ENCODE peak calls at places on chromosomes 11 and 22, in seven cellular contexts. Y is MM.1S, B is astrocyte, D is neural progenitor cell, Z is colonic mucosa, X is IMR-90, K is PC-3. R is an unnamed sample.

GRCh38 chr22:24335529-24335928 is 64.9 kb downstream of the SPECC1L start:
- DNase-seq in Y (no peak), B (no peak), D (no peak), Z (no peak), X (no peak), K (no peak), R (no peak)

GRCh38 chr11:119671561-119672015 is 57.4 kb downstream of the NECTIN1 start:
- DNase-seq in Y (no peak), B (peak; percentile 10), D (peak; percentile 24), Z (no peak), X (peak; percentile 55), K (no peak), R (no peak)

GRCh38 chr22:29695129-29695926 is 24.5 kb upstream of the CABP7 start:
- DNase-seq in Y (no peak), B (no peak), D (no peak), Z (no peak), X (no peak), K (no peak), R (peak; percentile 30)

GRCh38 chr11:116384876-116385275 is 387.9 kb downstream of the BUD13 start:
- DNase-seq in Y (no peak), B (no peak), D (no peak), Z (no peak), X (no peak), K (no peak), R (no peak)

GRCh38 chr22:17788023-17788330 is 13.7 kb upstream of the BID start:
- DNase-seq in Y (no peak), B (no peak), D (no peak), Z (no peak), X (no peak), K (no peak), R (no peak)

GRCh38 chr11:101860694-101861371 is 54.0 kb upstream of the CEP126 start:
- DNase-seq in Y (peak; percentile 62), B (peak; percentile 39), D (peak; percentile 78), Z (peak; percentile 44), X (peak; percentile 76), K (peak; percentile 90), R (no peak)

GRCh38 chr11:114832532-114833125 is 154.3 kb downstream of the NXPE2 start:
- DNase-seq in Y (no peak), B (no peak), D (no peak), Z (no peak), X (no peak), K (no peak), R (no peak)

GRCh38 chr11:78110351-78110750 is 29.1 kb downstream of the ALG8 start:
- DNase-seq in Y (no peak), B (no peak), D (no peak), Z (no peak), X (peak; percentile 82), K (no peak), R (no peak)

GRCh38 chr11:96318399-96318798 is 24.6 kb downstream of the MAML2 start:
- DNase-seq in Y (no peak), B (no peak), D (no peak), Z (no peak), X (no peak), K (no peak), R (no peak)

GRCh38 chr22:43182726-43183125 is 4.2 kb downstream of the TTLL12 start:
- DNase-seq in Y (no peak), B (no peak), D (no peak), Z (no peak), X (no peak), K (no peak), R (no peak)

GRCh38 chr22:38436629-38437395 is 18.2 kb downstream of the KCNJ4 start:
- DNase-seq in Y (no peak), B (no peak), D (no peak), Z (no peak), X (no peak), K (no peak), R (no peak)
- H3K27ac ChIP-seq in Y (no peak overlapping the region), B (no peak overlapping the region), D (no peak overlapping the region), Z (no peak overlapping the region), X (no peak overlapping the region), K (no peak overlapping the region), R (no peak overlapping the region)

DNA sequence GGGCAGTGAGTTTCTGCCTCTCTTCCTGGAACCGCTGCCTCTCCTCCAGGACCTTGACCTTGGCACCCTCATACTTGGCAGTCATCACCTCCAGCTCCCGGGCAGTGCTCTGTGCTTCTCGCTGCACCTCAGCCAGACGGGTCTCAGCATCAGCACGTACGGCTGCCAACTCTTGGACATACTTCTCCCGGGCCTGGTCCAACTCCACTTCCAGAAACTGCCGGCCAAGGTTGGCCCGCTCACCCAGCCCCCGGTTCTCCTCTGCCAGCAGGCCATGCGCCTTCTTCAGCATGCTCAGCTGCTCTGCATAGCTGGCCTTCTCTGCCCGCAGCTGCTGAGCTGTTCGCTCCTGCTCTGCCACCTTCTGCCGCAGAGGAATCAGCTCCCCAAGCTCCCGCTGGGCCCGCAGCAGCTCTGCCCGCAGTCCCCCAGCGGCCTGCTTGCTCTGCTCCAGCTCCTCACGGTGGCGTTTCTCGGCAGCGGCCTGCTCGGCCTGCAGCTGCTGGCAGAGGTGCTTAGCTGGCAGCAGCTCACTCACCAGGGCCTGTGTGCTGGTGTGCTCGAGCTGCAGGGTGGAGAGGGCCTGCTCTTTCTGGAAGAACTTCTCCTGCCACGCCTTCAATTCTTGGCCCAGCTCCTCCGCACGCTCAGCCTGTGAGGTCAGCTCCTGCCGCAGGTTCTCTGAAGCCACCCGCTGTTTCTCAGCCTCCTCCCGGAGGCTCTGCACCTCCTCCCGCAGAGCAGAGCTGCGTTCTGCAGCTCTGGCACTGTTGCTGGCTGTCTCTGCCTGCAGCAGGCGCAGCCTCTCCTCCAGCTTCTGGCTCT is 14.4 kb downstream of the IL18BP start:
- DNase-seq in Y (no peak), B (peak; percentile 91), D (no peak), Z (no peak), X (peak; percentile 17), K (peak; percentile 39), R (peak; percentile 50)
- H3K9ac ChIP-seq in Y (no peak overlapping the region), B (peak overlapping the region; percentile 12), D (no peak overlapping the region), Z (no peak overlapping the region), X (no peak overlapping the region), K (no peak overlapping the region), R (no peak overlapping the region)

DNA sequence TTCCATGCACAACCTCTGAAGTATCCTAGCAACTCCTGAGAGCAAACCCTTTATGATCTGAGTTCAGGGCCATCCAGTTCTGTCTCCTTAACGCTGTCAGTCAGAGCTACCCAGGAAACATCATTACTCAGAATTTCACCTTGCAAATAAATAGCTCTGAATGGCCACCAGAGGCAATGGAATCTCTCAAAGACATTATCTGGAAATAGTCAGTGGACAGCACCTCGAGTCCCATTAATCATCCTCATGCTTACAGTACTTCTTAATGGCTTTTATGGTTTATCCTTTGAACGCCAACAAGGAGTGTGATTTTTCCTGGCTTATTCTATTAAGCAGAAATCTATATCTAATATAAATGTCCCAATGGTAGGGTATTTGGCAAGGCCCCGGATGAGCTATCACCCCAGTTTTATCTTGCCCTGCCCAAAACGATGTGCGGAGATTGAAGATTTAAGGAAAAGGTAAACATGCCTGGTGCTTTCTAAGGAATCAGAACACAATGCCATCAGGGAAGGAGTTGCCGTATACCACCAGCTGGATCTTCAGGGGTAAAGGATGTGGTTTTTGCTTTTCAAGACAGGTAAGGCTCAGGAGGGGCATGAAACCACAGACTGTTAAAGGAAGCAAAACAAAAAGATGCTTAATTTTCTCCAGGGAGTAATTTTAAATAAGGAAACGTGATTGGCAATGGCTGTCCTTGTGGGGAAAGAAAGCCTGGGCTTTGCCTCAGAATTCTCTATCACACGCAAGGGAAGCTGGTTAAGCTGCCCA is 655.8 kb downstream of the OPCML start:
- DNase-seq in Y (no peak), B (peak; percentile 68), D (no peak), Z (no peak), X (no peak), K (no peak), R (no peak)
- TF ChIP-seq CTCF in Y (no peak), B (peak; percentile 19), D (no peak), Z (no peak), X (no peak), K (no peak), R (no peak)

GRCh38 chr11:27497284-27497866 is 9.2 kb downstream of the LIN7C start:
- DNase-seq in Y (peak; percentile 41), B (peak; percentile 18), D (no peak), Z (no peak), X (peak; percentile 27), K (peak; percentile 62), R (no peak)
- H3K27ac ChIP-seq in Y (no peak overlapping the region), B (no peak overlapping the region), D (no peak overlapping the region), Z (no peak overlapping the region), X (no peak overlapping the region), K (no peak overlapping the region), R (no peak overlapping the region)

DNA sequence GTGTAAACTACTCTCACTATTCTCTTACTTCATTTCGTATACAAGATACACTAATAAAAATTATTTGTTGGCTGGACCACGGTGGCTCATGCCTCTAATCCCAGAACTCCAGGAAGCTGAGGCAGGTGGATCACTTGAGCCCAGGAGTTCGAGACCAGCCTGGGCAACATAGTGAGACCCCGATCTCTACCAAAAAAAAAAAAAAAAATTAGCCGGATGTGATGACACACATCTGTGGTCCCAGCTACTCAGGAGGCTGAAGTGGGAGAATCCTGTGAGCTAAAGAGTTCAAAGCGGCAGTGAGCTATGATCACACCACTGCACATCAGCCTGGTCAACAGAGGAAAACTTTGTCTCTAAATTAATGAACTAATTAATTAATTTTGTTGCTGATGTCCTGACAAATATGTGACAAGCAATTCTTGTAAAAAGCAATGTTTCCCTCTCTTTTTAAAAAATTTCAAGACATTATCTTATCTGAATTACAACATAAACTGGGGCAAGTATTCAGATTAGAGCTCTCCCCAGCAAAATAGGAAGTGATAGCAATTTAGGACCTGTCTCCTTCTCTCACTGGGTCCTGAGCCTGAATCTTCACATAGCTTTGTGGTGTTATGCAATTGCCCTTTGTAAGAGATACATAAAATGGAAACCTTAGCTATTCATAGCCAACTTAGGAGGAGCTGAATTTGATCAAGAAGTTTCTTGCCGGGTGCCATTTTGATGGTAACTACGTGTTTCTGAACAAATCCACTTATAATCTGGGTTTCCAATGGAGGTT is 17.6 kb upstream of the TMA7B start:
- DNase-seq in Y (no peak), B (no peak), D (no peak), Z (no peak), X (no peak), K (no peak), R (no peak)
- H3K9ac ChIP-seq in Y (no peak overlapping the region), B (no peak overlapping the region), D (no peak overlapping the region), Z (no peak overlapping the region), X (no peak overlapping the region), K (no peak overlapping the region), R (no peak overlapping the region)